ENCODE peak calls at places on chromosomes 3 and 15, in five cellular contexts. One of them, this sample, is unnamed.

GRCh38 chr3:77048186-77048585 is 8.3 kb downstream of the ROBO2 start:
- DNase-seq in mesenchymal stem cell: no peak
- DNase-seq in trophoblast cell: no peak
- DNase-seq in H1: no peak
- DNase-seq in neuronal stem cell: no peak
- DNase-seq in this sample: no peak

GRCh38 chr3:15262021-15262420 is 56.0 kb downstream of the CAPN7 start:
- DNase-seq in mesenchymal stem cell: no peak
- DNase-seq in trophoblast cell: no peak
- DNase-seq in H1: no peak
- DNase-seq in neuronal stem cell: no peak
- DNase-seq in this sample: no peak

GRCh38 chr3:111936191-111936841 is 42.5 kb upstream of the ABHD10 start:
- DNase-seq in mesenchymal stem cell: peak
- DNase-seq in trophoblast cell: no peak
- DNase-seq in H1: no peak
- DNase-seq in neuronal stem cell: no peak
- DNase-seq in this sample: no peak

GRCh38 chr3:42537350-42537749 is 34.9 kb downstream of the VIPR1 start:
- DNase-seq in mesenchymal stem cell: no peak
- DNase-seq in trophoblast cell: no peak
- DNase-seq in H1: no peak
- DNase-seq in neuronal stem cell: no peak
- DNase-seq in this sample: no peak

GRCh38 chr3:183895296-183895695 is 10.6 kb upstream of the PARL start:
- DNase-seq in mesenchymal stem cell: peak
- DNase-seq in trophoblast cell: peak
- DNase-seq in H1: no peak
- DNase-seq in neuronal stem cell: peak
- DNase-seq in this sample: no peak

GRCh38 chr3:5411786-5412185 is 224.3 kb downstream of the EDEM1 start:
- DNase-seq in mesenchymal stem cell: no peak
- DNase-seq in trophoblast cell: no peak
- DNase-seq in H1: no peak
- DNase-seq in neuronal stem cell: no peak
- DNase-seq in this sample: no peak

GRCh38 chr3:151107701-151108100 is 22.2 kb downstream of the MED12L start:
- DNase-seq in mesenchymal stem cell: peak
- DNase-seq in trophoblast cell: no peak
- DNase-seq in H1: no peak
- DNase-seq in neuronal stem cell: peak
- DNase-seq in this sample: no peak

GRCh38 chr3:183626877-183627594 is 8.4 kb upstream of the KLHL24 start:
- DNase-seq in mesenchymal stem cell: no peak
- DNase-seq in trophoblast cell: peak
- DNase-seq in H1: no peak
- DNase-seq in neuronal stem cell: no peak
- DNase-seq in this sample: no peak

GRCh38 chr3:11651477-11651876 is 7.8 kb upstream of the VGLL4 start:
- DNase-seq in mesenchymal stem cell: peak
- DNase-seq in trophoblast cell: no peak
- DNase-seq in H1: no peak
- DNase-seq in neuronal stem cell: no peak
- DNase-seq in this sample: no peak

GRCh38 chr3:8386221-8386620 is 115.4 kb upstream of the LMCD1 start:
- DNase-seq in mesenchymal stem cell: peak
- DNase-seq in trophoblast cell: no peak
- DNase-seq in H1: no peak
- DNase-seq in neuronal stem cell: no peak
- DNase-seq in this sample: no peak

GRCh38 chr3:88149146-88149515 is 628 bp upstream of the C3orf38 start:
- DNase-seq in mesenchymal stem cell: no peak
- DNase-seq in trophoblast cell: no peak
- DNase-seq in H1: no peak
- DNase-seq in neuronal stem cell: no peak
- DNase-seq in this sample: no peak

DNA sequence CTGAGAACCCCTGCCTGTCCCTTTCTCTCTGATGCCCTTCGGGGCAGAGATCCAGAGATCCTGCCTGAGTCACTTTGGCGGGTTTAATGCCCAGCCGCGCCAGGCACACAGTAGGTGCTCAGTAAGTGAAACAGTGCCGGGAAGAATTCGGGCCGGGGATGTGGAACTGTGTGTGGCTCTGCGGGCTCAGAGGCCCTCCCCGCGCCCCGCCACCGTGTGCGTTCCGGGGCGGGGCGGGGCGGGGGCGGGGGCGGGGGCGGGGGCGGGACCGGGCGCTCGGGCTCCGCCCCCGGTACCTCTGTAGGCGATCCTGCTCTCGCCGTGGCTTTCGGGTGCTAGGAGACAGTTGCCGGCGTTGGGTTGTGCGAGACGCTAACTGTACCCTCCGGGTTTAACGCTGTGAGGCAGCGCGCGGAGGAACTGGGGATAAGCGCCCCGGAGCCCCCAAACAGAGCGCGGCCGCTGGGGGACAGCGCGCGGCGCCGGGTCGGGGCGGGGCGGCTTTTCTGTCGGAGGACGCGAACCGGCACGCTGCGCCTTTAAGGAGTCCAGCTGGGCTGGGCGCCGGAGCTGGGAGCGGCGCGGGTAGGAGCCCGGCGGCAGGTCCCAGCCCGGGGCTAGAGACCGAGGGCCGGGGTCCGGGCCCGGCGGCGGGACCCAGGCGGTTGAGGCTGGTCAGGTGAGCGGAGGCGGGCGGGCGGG is at the start of gene ABHD6:
- DNase-seq in mesenchymal stem cell: peak
- DNase-seq in trophoblast cell: peak
- DNase-seq in H1: peak
- DNase-seq in neuronal stem cell: peak
- DNase-seq in this sample: peak
- H3K18ac ChIP-seq in mesenchymal stem cell: peak
- H3K18ac ChIP-seq in trophoblast cell: peak
- H3K18ac ChIP-seq in H1: peak
- H3K18ac ChIP-seq in neuronal stem cell: peak
- H3K18ac ChIP-seq in this sample: peak

GRCh38 chr15:81031203-81031602 is 30.5 kb downstream of the TLNRD1 start:
- DNase-seq in mesenchymal stem cell: no peak
- DNase-seq in trophoblast cell: no peak
- DNase-seq in H1: no peak
- DNase-seq in neuronal stem cell: no peak
- DNase-seq in this sample: no peak

GRCh38 chr15:81032355-81032754 is 31.6 kb downstream of the TLNRD1 start:
- DNase-seq in mesenchymal stem cell: no peak
- DNase-seq in trophoblast cell: no peak
- DNase-seq in H1: no peak
- DNase-seq in neuronal stem cell: no peak
- DNase-seq in this sample: no peak

GRCh38 chr15:81027200-81027599 is 26.5 kb downstream of the TLNRD1 start:
- DNase-seq in mesenchymal stem cell: no peak
- DNase-seq in trophoblast cell: peak
- DNase-seq in H1: no peak
- DNase-seq in neuronal stem cell: no peak
- DNase-seq in this sample: no peak

GRCh38 chr15:81030368-81030739 is 29.6 kb downstream of the TLNRD1 start:
- DNase-seq in mesenchymal stem cell: no peak
- DNase-seq in trophoblast cell: no peak
- DNase-seq in H1: no peak
- DNase-seq in neuronal stem cell: no peak
- DNase-seq in this sample: no peak

DNA sequence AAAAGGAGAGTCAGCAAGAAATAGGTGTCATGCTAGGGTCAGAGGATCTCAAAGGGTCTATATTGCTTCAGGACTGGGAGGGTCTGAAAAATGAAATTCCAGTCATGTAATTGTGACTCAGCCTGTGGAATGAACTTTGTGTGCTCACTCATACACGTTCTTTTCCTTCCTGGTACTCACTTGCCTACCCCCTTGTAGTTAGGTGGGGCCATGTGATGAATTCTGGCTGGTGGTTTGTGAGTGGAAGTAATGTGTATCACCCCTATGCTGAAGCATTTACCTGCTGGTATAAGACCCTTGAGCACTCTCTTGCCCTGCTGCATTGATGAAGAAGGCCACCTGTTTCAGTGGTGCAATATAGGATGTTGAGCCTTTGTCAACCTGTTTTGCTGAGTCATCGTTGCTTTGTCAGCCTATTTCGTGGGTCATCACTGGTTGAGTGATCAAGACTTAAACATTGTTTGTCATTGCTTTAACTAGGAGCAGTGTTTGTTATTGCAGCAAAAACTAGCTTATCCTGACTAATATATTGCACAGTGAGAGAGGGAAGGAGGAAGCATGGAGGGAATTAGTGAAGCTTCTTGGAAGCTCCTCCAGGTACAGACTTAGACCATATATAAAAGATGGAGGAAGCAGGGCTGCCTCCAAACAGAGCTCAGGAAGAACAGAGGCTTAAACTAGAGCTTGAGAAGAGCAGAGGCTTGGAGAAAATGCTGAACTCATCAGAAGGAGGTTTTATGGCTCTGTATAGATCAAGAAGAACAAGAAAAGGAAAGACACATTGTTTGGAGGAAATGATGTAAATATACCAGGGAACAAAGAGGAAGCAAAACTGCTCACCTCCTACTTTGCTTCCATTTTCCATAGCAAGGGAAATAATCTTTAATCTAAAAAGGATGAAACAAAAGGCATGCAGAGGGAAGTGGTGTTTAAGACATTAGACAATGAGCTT is 29.0 kb downstream of the TLNRD1 start:
- DNase-seq in mesenchymal stem cell: no peak
- DNase-seq in trophoblast cell: no peak
- DNase-seq in H1: no peak
- DNase-seq in neuronal stem cell: no peak
- DNase-seq in this sample: no peak
- H2BK12ac ChIP-seq in mesenchymal stem cell: no peak
- H2BK12ac ChIP-seq in trophoblast cell: no peak
- H2BK12ac ChIP-seq in H1: no peak
- H2BK12ac ChIP-seq in neuronal stem cell: no peak
- H2BK12ac ChIP-seq in this sample: no peak

GRCh38 chr15:58484794-58485600 is 53.2 kb downstream of the LIPC start:
- DNase-seq in mesenchymal stem cell: no peak
- DNase-seq in trophoblast cell: no peak
- DNase-seq in H1: no peak
- DNase-seq in neuronal stem cell: no peak
- DNase-seq in this sample: no peak
- H3K27ac ChIP-seq in mesenchymal stem cell: no peak
- H3K27ac ChIP-seq in trophoblast cell: no peak
- H3K27ac ChIP-seq in H1: no peak
- H3K27ac ChIP-seq in neuronal stem cell: no peak
- H3K27ac ChIP-seq in this sample: no peak

DNA sequence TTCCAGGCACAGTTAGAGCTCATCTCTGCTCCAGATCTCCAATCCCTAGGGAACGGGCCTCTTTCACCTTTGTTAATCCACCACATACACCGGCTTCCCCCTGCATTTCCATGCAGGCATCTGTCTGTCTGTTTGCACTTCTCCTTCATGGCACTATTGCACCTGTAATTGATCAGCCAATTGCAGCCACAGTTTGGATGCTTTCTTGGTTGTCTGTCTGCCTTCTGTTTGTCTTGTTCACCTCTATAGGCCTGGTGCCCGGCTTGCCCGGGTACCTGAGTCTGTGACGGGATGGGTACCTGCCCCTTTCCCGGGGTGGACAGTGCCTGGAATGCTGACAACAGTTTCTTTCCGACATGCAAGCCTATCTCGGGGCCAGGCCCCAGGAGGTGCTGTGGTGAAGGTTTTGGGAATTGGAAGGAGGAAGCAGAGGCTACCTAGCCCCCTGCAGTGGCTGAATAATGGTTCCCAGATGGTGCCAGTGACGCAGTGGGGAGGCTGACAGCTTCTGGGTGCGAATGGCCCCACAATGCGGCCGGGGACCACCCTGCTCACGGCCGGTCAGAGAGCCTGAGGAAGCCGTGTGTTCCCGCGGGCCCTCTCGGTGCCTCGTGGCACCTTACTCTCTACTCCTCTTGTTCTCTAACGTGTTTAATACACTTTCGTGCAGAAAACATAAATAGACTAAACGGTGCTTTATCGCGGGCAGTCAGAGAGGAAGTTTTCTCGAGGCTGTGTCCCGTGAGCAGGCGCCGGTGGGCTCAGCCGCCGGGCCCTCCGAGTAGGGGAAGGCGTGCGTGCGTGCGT is 31.3 kb upstream of the RAB6B start:
- DNase-seq in mesenchymal stem cell: peak
- DNase-seq in trophoblast cell: no peak
- DNase-seq in H1: peak
- DNase-seq in neuronal stem cell: peak
- DNase-seq in this sample: peak
- H3K18ac ChIP-seq in mesenchymal stem cell: peak
- H3K18ac ChIP-seq in trophoblast cell: no peak
- H3K18ac ChIP-seq in H1: peak
- H3K18ac ChIP-seq in neuronal stem cell: peak
- H3K18ac ChIP-seq in this sample: no peak

GRCh38 chr3:33791477-33792166 is 6.8 kb upstream of the PDCD6IP start:
- DNase-seq in mesenchymal stem cell: peak
- DNase-seq in trophoblast cell: peak
- DNase-seq in H1: no peak
- DNase-seq in neuronal stem cell: no peak
- DNase-seq in this sample: no peak
- H2BK12ac ChIP-seq in mesenchymal stem cell: no peak
- H2BK12ac ChIP-seq in trophoblast cell: no peak
- H2BK12ac ChIP-seq in H1: no peak
- H2BK12ac ChIP-seq in neuronal stem cell: no peak
- H2BK12ac ChIP-seq in this sample: no peak

DNA sequence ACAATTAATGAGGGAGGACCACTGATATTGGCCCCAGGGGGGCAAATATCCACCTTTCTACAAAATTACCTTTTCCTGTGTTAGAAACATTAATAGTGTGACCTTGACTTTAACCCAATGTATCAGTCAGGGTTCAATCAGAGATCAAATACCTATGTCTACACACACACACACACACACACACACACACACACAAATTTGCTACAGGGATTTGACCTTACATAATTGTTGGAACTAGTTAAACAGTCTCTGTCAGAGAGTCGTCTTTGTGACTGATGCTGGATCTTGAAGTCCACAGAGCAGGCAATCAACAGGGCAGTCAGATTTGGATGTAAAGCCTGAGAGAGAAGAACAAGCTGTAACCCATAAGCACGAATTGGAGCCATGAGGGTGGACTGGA is 32.5 kb downstream of the TM4SF4 start:
- DNase-seq in mesenchymal stem cell: no peak
- DNase-seq in trophoblast cell: no peak
- DNase-seq in H1: no peak
- DNase-seq in neuronal stem cell: no peak
- DNase-seq in this sample: no peak
- H3K27ac ChIP-seq in mesenchymal stem cell: peak
- H3K27ac ChIP-seq in trophoblast cell: no peak
- H3K27ac ChIP-seq in H1: no peak
- H3K27ac ChIP-seq in neuronal stem cell: no peak
- H3K27ac ChIP-seq in this sample: no peak

This sample was measured in H9.